ENCODE peak calls at places on chromosomes 3 and 15, in nine cellular contexts. K is activated B cell treated with CpG ODN at 0.5 μM for 24 hours, L is IMR-90, T is A549, A is RWPE1, C is NB4, J is endodermal cell, P is foreskin keratinocyte, S is sigmoid colon. E is an unnamed sample.

GRCh38 chr3:130091958-130092357 is 10.3 kb downstream of the ALG1L2 start:
- DNase-seq in J (no peak), T (no peak), L (no peak), C (no peak), A (no peak), P (no peak), S (no peak), K (no peak), E (no peak)

GRCh38 chr15:83893308-83893707 is 239.4 kb downstream of the ADAMTSL3 start:
- DNase-seq in S (no peak), A (no peak), J (no peak), P (no peak), K (no peak), L (no peak), T (no peak), C (no peak), E (no peak)

GRCh38 chr15:66948294-66948693 is 117.1 kb upstream of the SMAD3 start:
- DNase-seq in C (no peak), T (peak), S (peak), K (no peak), P (no peak), J (no peak), L (peak), A (no peak), E (no peak)

GRCh38 chr3:56154297-56154696 is 314.0 kb downstream of the ERC2 start:
- DNase-seq in J (no peak), T (peak), A (no peak), K (no peak), L (no peak), S (no peak), C (peak), P (peak), E (no peak)

GRCh38 chr15:44035781-44036699 is 159.0 kb downstream of the FRMD5 start:
- DNase-seq in J (no peak), A (no peak), T (no peak), K (no peak), L (peak), C (no peak), P (no peak), S (no peak), E (no peak)

GRCh38 chr15:63339006-63339766 is 42.5 kb downstream of the CA12 start:
- DNase-seq in J (no peak), C (no peak), K (no peak), P (peak), S (no peak), L (peak), A (peak), T (no peak), E (no peak)

GRCh38 chr3:45865568-45865955 is 20.8 kb upstream of the CCR9 start:
- DNase-seq in J (no peak), T (no peak), P (no peak), S (no peak), C (no peak), K (no peak), A (no peak), L (no peak), E (no peak)

GRCh38 chr3:39327746-39328349 is 1.7 kb upstream of the CCR8 start:
- DNase-seq in L (no peak), P (no peak), S (no peak), C (no peak), A (no peak), T (no peak), K (no peak), J (no peak), E (peak)

GRCh38 chr15:25173241-25174028 is 218.6 kb downstream of the SNRPN start:
- DNase-seq in C (no peak), S (no peak), K (peak), L (no peak), J (peak), P (no peak), A (no peak), T (no peak), E (no peak)

GRCh38 chr3:197792019-197792647 is 1.1 kb downstream of the LRCH3 start:
- DNase-seq in J (no peak), S (no peak), A (no peak), L (no peak), P (no peak), K (no peak), C (no peak), T (no peak), E (no peak)

GRCh38 chr15:81088496-81088895 is 45.6 kb upstream of the CFAP161 start:
- DNase-seq in K (no peak), T (no peak), C (no peak), J (no peak), A (no peak), P (no peak), L (no peak), S (no peak), E (no peak)

GRCh38 chr3:61518590-61518989 is 42.8 kb upstream of the PTPRG start:
- DNase-seq in C (no peak), L (no peak), T (no peak), K (no peak), P (no peak), J (no peak), A (no peak), S (no peak), E (no peak)

GRCh38 chr3:136068708-136069107 is 103.2 kb downstream of the PPP2R3A start:
- DNase-seq in A (no peak), K (no peak), J (no peak), S (no peak), T (no peak), C (no peak), L (peak), P (peak), E (no peak)

GRCh38 chr3:15215996-15216395 is 9.9 kb downstream of the CAPN7 start:
- DNase-seq in C (no peak), T (no peak), S (no peak), L (peak), K (no peak), A (no peak), J (no peak), P (no peak), E (no peak)

GRCh38 chr3:143352850-143353550 is 233.4 kb downstream of the CHST2 start:
- DNase-seq in P (no peak), C (no peak), S (no peak), A (no peak), K (no peak), L (no peak), J (peak), T (no peak), E (no peak)

GRCh38 chr3:194944526-194944925 is 258.8 kb downstream of the FAM43A start:
- DNase-seq in A (no peak), C (no peak), S (no peak), T (no peak), L (no peak), J (no peak), P (no peak), K (no peak), E (no peak)

GRCh38 chr3:9890249-9891071 is at the start of gene JAGN1:
- DNase-seq in A (peak), S (peak), K (peak), T (peak), J (peak), L (peak), C (peak), P (peak), E (peak)

GRCh38 chr3:126985143-126985985 is 2.4 kb downstream of the PLXNA1 start:
- DNase-seq in P (no peak), C (no peak), L (no peak), T (no peak), K (no peak), S (no peak), A (no peak), J (peak), E (no peak)

GRCh38 chr3:169195672-169196071 is 467.8 kb downstream of the MECOM start:
- DNase-seq in C (no peak), P (no peak), A (no peak), S (no peak), L (no peak), T (no peak), J (no peak), K (no peak), E (no peak)

GRCh38 chr3:66402596-66403267 is 98.1 kb downstream of the LRIG1 start:
- DNase-seq in T (no peak), C (no peak), S (peak), P (no peak), A (no peak), L (no peak), K (no peak), J (peak), E (no peak)

GRCh38 chr3:156509209-156510174 is 45.4 kb downstream of the SSR3 start:
- DNase-seq in L (peak), S (no peak), C (peak), P (peak), T (peak), A (peak), J (no peak), K (no peak), E (peak)

GRCh38 chr3:39260957-39261356 is 18.9 kb downstream of the CX3CR1 start:
- DNase-seq in C (peak), A (peak), T (peak), L (peak), P (peak), J (no peak), S (peak), K (no peak), E (peak)

GRCh38 chr3:29555590-29555989 is 274.7 kb downstream of the RBMS3 start:
- DNase-seq in S (no peak), J (no peak), C (no peak), A (no peak), K (no peak), P (no peak), T (no peak), L (no peak), E (no peak)

DNA sequence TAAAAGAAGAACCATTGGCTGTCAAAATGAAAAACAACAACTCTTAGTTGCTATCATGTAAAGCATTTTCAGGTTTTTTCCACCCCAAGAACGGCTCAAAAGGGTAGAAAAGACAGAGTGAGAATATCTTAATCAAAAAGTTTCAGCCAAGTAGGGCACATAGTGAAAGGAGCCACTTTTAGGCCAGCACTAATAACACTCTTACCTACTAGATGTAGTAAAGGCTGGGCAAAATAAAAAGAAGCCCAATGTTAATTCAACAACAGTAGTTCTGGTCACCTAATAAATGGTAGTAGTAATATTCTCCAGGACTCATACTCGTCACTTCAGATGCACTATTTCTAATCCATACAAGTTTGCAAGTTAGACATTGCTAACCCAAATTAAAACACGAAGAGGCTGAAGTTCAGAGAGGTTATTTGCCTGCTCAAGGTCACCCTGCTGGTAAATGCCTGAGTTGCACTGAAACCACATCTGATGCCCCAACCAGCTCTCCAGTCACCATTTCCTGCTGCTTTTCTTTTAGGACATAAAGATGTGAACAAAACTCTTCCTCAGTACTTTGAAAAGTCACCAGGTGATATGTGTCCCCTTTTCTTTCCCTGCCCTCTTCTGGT is 7.5 kb downstream of the GOLIM4 start:
- DNase-seq in L (no peak), K (no peak), J (peak), P (no peak), A (no peak), T (peak), C (peak), S (no peak), E (peak)
- TF ChIP-seq CTCF in L (no peak), K (no peak), J (peak), P (peak), A (no peak), T (no peak), C (peak), S (no peak), E (peak)

DNA sequence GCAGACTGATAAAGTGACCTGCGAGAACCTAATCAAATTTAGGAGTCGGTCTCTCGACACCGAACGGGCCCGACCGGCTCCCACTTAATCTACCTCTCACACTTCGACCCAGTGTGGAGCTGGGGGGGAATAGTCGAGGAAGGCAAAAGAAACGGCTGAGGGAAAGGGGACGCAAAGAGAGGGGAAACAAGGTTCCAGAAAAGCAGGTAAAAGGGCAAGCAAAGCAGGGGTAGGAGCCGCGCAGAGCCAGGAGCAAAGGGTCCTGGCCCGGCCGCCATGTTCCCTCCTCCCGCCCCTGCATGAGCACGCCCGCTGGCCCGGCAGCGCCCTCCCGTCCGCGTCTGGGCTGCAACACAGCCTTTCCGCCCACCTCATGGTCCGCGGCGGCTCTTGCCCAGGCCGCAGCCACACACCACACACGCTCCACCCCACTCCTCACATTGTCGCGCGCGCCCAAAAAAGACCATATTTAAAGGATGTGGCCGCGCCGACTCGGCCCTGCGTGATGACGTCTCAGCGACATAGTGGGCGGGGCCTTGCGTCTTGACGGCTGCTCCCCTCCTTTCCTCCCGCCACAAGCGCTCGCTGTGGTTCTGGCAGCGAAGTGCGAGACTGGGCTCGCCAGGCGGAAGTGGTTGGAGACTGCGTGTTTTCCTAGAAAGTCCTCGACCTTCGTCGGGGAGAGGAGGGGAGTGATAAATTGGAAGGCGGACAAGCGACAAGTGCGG is at the start of gene ICE2:
- DNase-seq in T (peak), K (peak), A (peak), L (peak), S (peak), P (peak), C (peak), J (peak), E (peak)
- TF ChIP-seq CTCF in T (peak), K (no peak), A (no peak), L (peak), S (no peak), P (peak), C (no peak), J (no peak), E (peak)

DNA sequence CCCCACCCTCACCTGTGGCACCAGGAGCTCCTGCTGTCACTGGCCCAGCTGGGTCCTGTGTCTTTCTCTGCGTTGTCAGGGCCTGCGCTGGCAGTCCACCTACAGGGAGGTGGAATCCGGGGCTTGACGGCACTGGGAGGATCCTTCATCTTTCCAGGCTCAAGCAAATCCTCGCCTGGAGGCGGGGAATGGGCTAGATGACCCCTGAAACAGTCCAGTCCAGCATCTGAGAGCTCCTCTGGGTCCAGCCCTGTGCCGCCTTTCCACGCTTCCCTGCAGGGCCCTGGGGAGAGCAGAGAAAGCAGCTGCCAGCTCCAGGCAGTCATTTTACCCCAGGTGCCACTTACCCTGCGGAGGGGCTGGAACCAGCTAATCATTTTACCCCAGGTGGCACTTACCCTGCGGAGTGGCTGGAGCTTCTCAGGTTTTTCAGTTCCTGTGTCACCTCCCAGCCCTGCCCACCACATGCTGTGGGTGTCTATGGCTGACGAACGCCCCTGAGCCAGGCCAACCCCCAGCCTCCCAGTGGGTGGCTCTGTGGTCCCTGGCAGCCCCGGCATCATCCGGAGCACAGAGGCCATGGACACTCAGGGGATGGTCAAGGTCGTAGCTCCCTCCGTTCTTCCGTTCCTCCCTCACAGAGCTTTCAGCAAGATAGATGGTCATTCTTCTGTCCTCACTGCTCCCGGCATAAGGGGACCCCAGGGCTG is 17.9 kb upstream of the ADIPOQ start:
- DNase-seq in P (no peak), K (no peak), C (no peak), S (no peak), A (no peak), J (peak), L (no peak), T (no peak), E (no peak)
- TF ChIP-seq CTCF in P (no peak), K (no peak), C (no peak), S (no peak), A (no peak), J (no peak), L (no peak), T (no peak), E (no peak)

DNA sequence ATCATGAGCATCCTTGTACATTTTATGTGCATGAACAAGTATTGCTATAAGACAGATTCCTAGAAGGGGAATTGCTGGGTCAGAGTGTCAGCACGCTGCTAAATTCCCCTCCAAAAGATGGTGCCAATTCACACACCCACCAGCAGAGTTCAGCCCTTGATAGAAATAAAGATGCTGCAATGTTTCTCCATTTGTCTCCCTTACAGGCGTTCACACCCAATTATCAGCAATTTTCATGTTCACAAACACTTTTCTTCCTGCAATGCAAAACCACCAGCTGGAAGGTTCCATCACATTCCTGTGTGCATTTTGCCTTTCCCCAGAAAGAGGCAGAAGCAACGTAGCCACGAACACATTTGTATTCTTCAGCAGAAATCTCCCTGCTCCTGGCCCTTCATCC is 3.3 kb upstream of the TAMM41 start:
- DNase-seq in S (no peak), K (no peak), T (no peak), L (no peak), P (no peak), C (no peak), A (no peak), J (peak), E (no peak)
- TF ChIP-seq CTCF in S (no peak), K (no peak), T (no peak), L (no peak), P (no peak), C (no peak), A (no peak), J (peak), E (no peak)

E was measured in GM10248.